ENCODE peak calls at places on chromosome 1, in nine cellular contexts. E is mucosa of gallbladder; P is naive thymus-derived CD8-positive, alpha-beta T cell; D is cardiac fibroblast; W is amygdala; H is trophoblast cell; C is Calu3; R is tibial artery; K is T-helper 1 cell. I is an unnamed sample.

GRCh38 chr1:97143236-97143882 is 421.8 kb downstream of the PTBP2 start:
- DNase-seq in D (peak), R (no peak), C (no peak), E (no peak), P (no peak), H (no peak), K (no peak), W (no peak), I (peak)

GRCh38 chr1:42081475-42081874 is 71.7 kb upstream of the GUCA2B start:
- DNase-seq in W (no peak), R (no peak), C (peak), E (peak), K (no peak), H (no peak), D (no peak), P (no peak), I (peak)

GRCh38 chr1:149849947-149850360 is 49.4 kb upstream of the BOLA1 start:
- DNase-seq in P (no peak), E (no peak), H (peak), R (no peak), W (no peak), C (no peak), D (peak), K (no peak), I (no peak)

GRCh38 chr1:184801503-184801902 is 46.8 kb upstream of the EDEM3 start:
- DNase-seq in E (peak), P (no peak), W (no peak), R (peak), C (no peak), D (peak), K (no peak), H (no peak), I (no peak)

GRCh38 chr1:227777156-227777555 is 38.3 kb upstream of the PRSS38 start:
- DNase-seq in E (no peak), H (no peak), C (no peak), D (no peak), K (no peak), P (no peak), W (no peak), R (no peak), I (no peak)

GRCh38 chr1:234929369-234929768 is 199.3 kb downstream of the TOMM20 start:
- DNase-seq in H (no peak), P (no peak), D (no peak), E (no peak), R (no peak), W (no peak), C (no peak), K (no peak), I (no peak)

GRCh38 chr1:28456078-28456477 is 49.8 kb upstream of the RCC1 start:
- DNase-seq in D (peak), K (no peak), W (no peak), E (no peak), H (peak), P (no peak), R (no peak), C (no peak), I (no peak)

GRCh38 chr1:192235127-192235526 is 76.9 kb downstream of the RGS18 start:
- DNase-seq in D (no peak), E (no peak), K (no peak), H (no peak), R (no peak), W (no peak), P (no peak), C (no peak), I (no peak)

GRCh38 chr1:27179373-27179772 is 24.4 kb upstream of the SLC9A1 start:
- DNase-seq in R (no peak), K (no peak), P (no peak), H (no peak), W (no peak), D (peak), E (no peak), C (no peak), I (no peak)